ENCODE peak calls at places on chromosomes 11 and 22, in six cellular contexts. T, Q, G, R, Z and L are unnamed samples.
A peak's percentile ranks its signal among the peaks of the same experiment; 100 is the strongest.

GRCh38 chr11:77705195-77705876 is 67.7 kb upstream of the CLNS1A start:
- DNase-seq in G (peak; percentile 71), R (no peak), Z (no peak), Q (peak; percentile 29), T (peak; percentile 71), L (peak; percentile 6)

GRCh38 chr11:11620966-11621880 is 582 bp downstream of the GALNT18 start:
- DNase-seq in Z (no peak), T (no peak), Q (peak; percentile 12), G (no peak), R (no peak), L (no peak)

GRCh38 chr11:95241673-95242072 is 10.7 kb upstream of the SESN3 start:
- DNase-seq in G (no peak), R (no peak), Q (no peak), T (no peak), Z (no peak), L (no peak)

GRCh38 chr22:27792452-27793165 is 8.9 kb downstream of the MN1 start:
- DNase-seq in R (no peak), Q (no peak), T (no peak), G (no peak), Z (no peak), L (no peak)

GRCh38 chr11:109247071-109247470 is 174.9 kb upstream of the C11orf87 start:
- DNase-seq in R (no peak), T (no peak), G (no peak), Z (no peak), Q (no peak), L (no peak)

GRCh38 chr11:112637046-112637445 is 324.2 kb upstream of the NCAM1 start:
- DNase-seq in G (no peak), R (no peak), T (no peak), Q (no peak), Z (no peak), L (no peak)

GRCh38 chr22:41249442-41249841 is 8.7 kb upstream of the CHADL start:
- DNase-seq in Z (no peak), T (no peak), R (no peak), Q (no peak), G (no peak), L (no peak)

GRCh38 chr11:12998336-12998735 is 10.8 kb upstream of the RASSF10 start:
- DNase-seq in T (no peak), Z (no peak), Q (no peak), R (no peak), G (no peak), L (no peak)

GRCh38 chr11:44961894-44962293 is 11.2 kb upstream of the TP53I11 start:
- DNase-seq in Z (no peak), T (no peak), G (no peak), R (no peak), Q (no peak), L (no peak)

GRCh38 chr22:48635031-48635430 is 1192.6 kb downstream of the BRD1 start:
- DNase-seq in G (no peak), R (no peak), Z (no peak), T (no peak), Q (no peak), L (no peak)

GRCh38 chr11:86519064-86519911 is 144.6 kb downstream of the CCDC81 start:
- DNase-seq in T (no peak), G (no peak), R (no peak), Z (no peak), Q (no peak), L (no peak)
- TF ChIP-seq ZNF274 in T (no peak), G (no peak), R (no peak), Z (no peak), Q (no peak), L (no peak)

GRCh38 chr11:67404515-67405195 is 772 bp downstream of the TBC1D10C start:
- DNase-seq in G (no peak), Z (no peak), Q (peak; percentile 12), T (no peak), R (no peak), L (no peak)
- H3K4me3 ChIP-seq in G (no peak overlapping the region), Z (no peak overlapping the region), Q (no peak overlapping the region), T (peak overlapping the region; percentile 57), R (peak overlapping the region; percentile 82), L (no peak overlapping the region)

GRCh38 chr11:71999813-72000590 is 1.3 kb downstream of the IL18BP start:
- DNase-seq in T (no peak), R (no peak), Z (no peak), G (no peak), Q (peak; percentile 29), L (no peak)
- H3K4me1 ChIP-seq in T (no peaks in the 10 kb centered on the region), R (peaks cover 32% of the 10 kb centered on the region), Z (no peaks in the 10 kb centered on the region), G (no peaks in the 10 kb centered on the region), Q (peaks cover 39% of the 10 kb centered on the region), L (peaks cover 4% of the 10 kb centered on the region)

GRCh38 chr22:30400159-30400558 is 3.3 kb downstream of the SEC14L2 start:
- DNase-seq in G (no peak), Z (no peak), Q (no peak), R (no peak), T (no peak), L (no peak)

GRCh38 chr22:30398685-30399680 is 2.2 kb downstream of the SEC14L2 start:
- DNase-seq in Q (no peak), T (no peak), Z (no peak), R (no peak), G (no peak), L (no peak)

GRCh38 chr22:30397656-30398635 is 1.1 kb downstream of the SEC14L2 start:
- DNase-seq in R (no peak), Z (no peak), G (no peak), T (no peak), Q (peak; percentile 42), L (no peak)

GRCh38 chr22:30399718-30400117 is 2.9 kb downstream of the SEC14L2 start:
- DNase-seq in T (no peak), Q (no peak), G (no peak), Z (no peak), R (no peak), L (no peak)

DNA sequence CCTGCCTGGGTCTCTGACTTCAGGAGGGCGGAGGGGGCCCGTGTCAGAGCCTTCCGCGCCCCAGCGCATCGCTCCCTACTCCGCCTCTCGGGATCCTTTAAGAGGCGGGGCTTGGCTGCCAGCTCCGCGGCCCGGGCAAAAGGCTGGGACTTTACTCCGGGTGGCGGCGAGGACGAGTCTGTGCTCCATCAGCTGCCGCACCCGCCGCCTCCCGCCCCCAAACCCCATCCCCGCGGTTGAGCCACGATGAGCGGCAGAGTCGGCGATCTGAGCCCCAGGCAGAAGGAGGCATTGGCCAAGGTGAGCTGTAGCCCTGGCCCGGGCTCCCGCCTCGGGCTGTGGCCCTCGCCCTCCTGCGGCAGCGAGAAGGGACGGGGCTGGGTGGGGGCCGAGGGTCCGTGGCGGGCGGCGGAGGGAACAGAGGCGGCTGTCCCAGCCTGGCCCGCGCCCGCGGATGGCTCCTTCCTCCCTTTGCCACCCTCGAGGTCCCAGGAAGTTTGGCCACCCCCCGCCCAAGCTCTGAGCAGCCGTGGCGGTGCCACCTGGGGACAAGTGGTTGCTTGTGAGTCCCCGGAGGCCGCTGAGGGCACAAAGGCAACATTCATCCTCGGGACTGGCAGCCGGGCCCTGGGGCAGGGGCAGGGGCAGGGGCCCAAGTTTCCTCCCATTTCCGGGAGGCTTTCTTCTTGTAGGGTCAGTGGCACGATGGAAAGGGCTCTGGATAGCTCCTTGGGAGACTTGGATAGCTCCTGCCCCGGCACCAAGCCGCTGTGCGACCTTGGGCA is at the start of gene SEC14L2:
- DNase-seq in Q (no peak), G (peak; percentile 43), Z (no peak), T (no peak), R (no peak), L (no peak)
- TF ChIP-seq ZNF274 in Q (no peak), G (no peak), Z (no peak), T (no peak), R (no peak), L (no peak)

DNA sequence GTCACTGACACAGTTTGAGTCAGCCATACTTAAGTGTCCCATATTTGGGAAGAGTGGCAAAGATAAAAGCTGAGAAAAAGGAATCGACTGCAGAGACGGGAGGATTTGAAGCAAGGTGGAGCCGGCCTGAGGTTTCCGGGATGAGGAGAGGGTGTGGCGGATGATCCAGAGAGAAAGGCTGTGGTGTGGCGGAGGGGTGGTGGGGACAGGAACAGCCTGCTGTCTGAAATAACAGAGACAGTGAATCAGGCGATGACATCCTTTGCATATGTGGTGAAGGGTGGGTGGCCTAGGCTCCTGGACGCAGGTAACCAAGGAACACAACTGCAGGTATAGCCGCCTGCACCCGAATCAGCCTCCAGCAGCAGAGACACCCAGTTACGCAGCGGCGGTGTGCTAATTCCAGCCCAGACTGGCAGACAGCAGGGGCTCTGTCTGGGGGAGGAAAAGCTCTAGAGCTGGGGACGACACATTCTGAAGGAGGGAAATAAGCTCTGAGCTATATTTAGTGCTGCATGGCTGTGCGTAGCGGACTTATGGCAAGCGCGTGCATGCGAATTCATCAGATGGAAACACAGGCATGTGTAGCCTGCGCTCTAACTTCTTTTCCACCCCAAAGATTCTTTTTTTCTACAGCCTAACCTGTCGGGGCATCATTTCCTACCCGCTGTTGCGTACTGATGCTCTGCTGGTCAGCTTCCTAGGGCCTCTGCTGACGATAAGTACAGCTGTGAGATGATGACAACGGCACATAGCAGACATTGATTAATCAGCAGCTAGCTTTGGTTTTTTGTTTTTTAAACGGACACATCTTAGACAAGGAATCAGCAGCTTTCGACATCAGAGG is 62.7 kb upstream of the BARX2 start:
- DNase-seq in Z (no peak), Q (no peak), R (no peak), T (no peak), G (no peak), L (no peak)
- H3K4me3 ChIP-seq in Z (no peak overlapping the region), Q (no peak overlapping the region), R (no peak overlapping the region), T (no peak overlapping the region), G (no peak overlapping the region), L (no peak overlapping the region)

GRCh38 chr11:72725731-72726042 is 26.5 kb downstream of the ARAP1 start:
- DNase-seq in T (no peak), Q (no peak), R (no peak), G (no peak), Z (no peak), L (no peak)
- H3K4me1 ChIP-seq in T (no peaks in the 10 kb centered on the region), Q (peaks cover 13% of the 10 kb centered on the region), R (peaks cover 24% of the 10 kb centered on the region), G (peaks cover 21% of the 10 kb centered on the region), Z (no peaks in the 10 kb centered on the region), L (peaks cover 2% of the 10 kb centered on the region)

DNA sequence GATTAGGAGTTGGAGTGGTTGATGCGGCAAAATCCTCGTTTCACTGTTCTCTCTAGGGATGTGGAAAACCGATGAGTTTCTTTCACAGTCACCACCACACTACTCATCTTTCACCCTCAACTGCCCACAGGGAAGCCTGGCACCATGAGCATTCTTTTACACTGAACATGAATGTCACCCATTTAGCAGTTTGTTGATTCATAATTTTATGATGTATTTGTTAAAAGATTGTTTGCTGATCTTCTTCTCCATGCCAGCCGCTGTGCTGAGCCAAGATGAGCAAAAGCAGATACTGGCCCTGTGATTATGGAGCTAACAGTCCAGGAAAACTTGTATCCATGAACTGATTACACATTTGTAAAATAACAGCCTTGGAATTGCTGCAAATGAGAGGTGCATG is 3.9 kb upstream of the SCGB1D2 start:
- DNase-seq in Q (no peak), R (no peak), T (no peak), Z (no peak), G (no peak), L (no peak)
- TF ChIP-seq ZNF274 in Q (no peak), R (no peak), T (no peak), Z (no peak), G (no peak), L (no peak)